ENCODE peak calls at places on chromosomes 1 and 21, in eight cellular contexts. R, V, W, L, X, Q, U and O are unnamed samples.
A peak's percentile ranks its signal among the peaks of the same experiment; 100 is the strongest.

GRCh38 chr1:34275150-34275549 is 98.4 kb downstream of the C1orf94 start:
- DNase-seq in W (no peak), R (no peak), V (no peak), L (no peak), U (no peak), Q (no peak), X (no peak), O (no peak)

GRCh38 chr1:41795205-41795762 is 123.4 kb downstream of the HIVEP3 start:
- DNase-seq in X (no peak), W (no peak), R (no peak), U (peak; percentile 76), Q (no peak), V (no peak), L (peak; percentile 70), O (no peak)

GRCh38 chr1:56967900-56968832 is 2.4 kb upstream of the C8B start:
- DNase-seq in W (no peak), Q (peak; percentile 16), R (no peak), X (peak; percentile 9), L (peak; percentile 37), V (peak; percentile 1), U (peak; percentile 36), O (no peak)

GRCh38 chr1:151832318-151832984 is 849 bp upstream of the RORC start:
- DNase-seq in L (peak; percentile 69), U (peak; percentile 88), X (no peak), W (no peak), R (peak; percentile 91), V (no peak), Q (no peak), O (no peak)

GRCh38 chr1:201503397-201504176 is 3.3 kb downstream of the CSRP1 start:
- DNase-seq in L (peak; percentile 99), Q (no peak), R (no peak), V (no peak), X (no peak), U (peak; percentile 97), W (no peak), O (no peak)

GRCh38 chr1:163650624-163651023 is 328.9 kb downstream of the NUF2 start:
- DNase-seq in W (no peak), V (no peak), R (peak; percentile 88), U (no peak), L (no peak), X (no peak), Q (no peak), O (no peak)

GRCh38 chr1:215517441-215517891 is 49.6 kb upstream of the KCTD3 start:
- DNase-seq in V (no peak), L (peak; percentile 18), X (peak; percentile 7), R (peak; percentile 5), Q (no peak), W (no peak), U (peak; percentile 77), O (no peak)

GRCh38 chr1:41357451-41358151 is 3.6 kb upstream of the FOXO6 start:
- DNase-seq in W (no peak), Q (no peak), X (no peak), U (no peak), L (no peak), V (no peak), R (peak; percentile 42), O (no peak)

GRCh38 chr1:53368314-53369033 is 40.6 kb upstream of the LRP8 start:
- DNase-seq in X (no peak), Q (no peak), V (no peak), W (no peak), R (no peak), L (no peak), U (no peak), O (no peak)

GRCh38 chr1:229095325-229095724 is 175.6 kb upstream of the RAB4A start:
- DNase-seq in V (no peak), W (no peak), X (no peak), L (no peak), U (no peak), R (no peak), Q (no peak), O (no peak)

GRCh38 chr1:77832889-77833288 is 53.4 kb downstream of the MIGA1 start:
- DNase-seq in V (no peak), L (peak; percentile 99), W (no peak), U (peak; percentile 91), R (peak; percentile 3), Q (no peak), X (no peak), O (no peak)

GRCh38 chr1:206575165-206575893 is 36.9 kb downstream of the EIF2D start:
- DNase-seq in W (peak; percentile 86), L (peak; percentile 98), X (peak; percentile 65), Q (peak; percentile 63), V (no peak), U (peak; percentile 70), R (no peak), O (no peak)

GRCh38 chr1:157311730-157312269 is 173.6 kb upstream of the ETV3 start:
- DNase-seq in V (no peak), Q (no peak), U (no peak), L (no peak), R (no peak), X (no peak), W (no peak), O (no peak)

GRCh38 chr1:96362623-96363022 is 359.0 kb upstream of the PTBP2 start:
- DNase-seq in U (peak; percentile 97), L (peak; percentile 96), W (no peak), Q (peak; percentile 1), R (no peak), X (peak; percentile 10), V (no peak), O (no peak)

GRCh38 chr1:116556289-116557006 is 14.4 kb downstream of the CD58 start:
- DNase-seq in R (no peak), U (peak; percentile 99), X (peak; percentile 82), Q (peak; percentile 95), L (peak; percentile 97), V (peak; percentile 54), W (no peak), O (peak; percentile 45)

GRCh38 chr1:21280011-21280471 is 10.2 kb downstream of the ECE1 start:
- DNase-seq in Q (no peak), V (no peak), W (peak; percentile 15), R (no peak), U (peak; percentile 51), X (no peak), L (peak; percentile 81), O (no peak)

GRCh38 chr1:59057801-59058200 is 239.1 kb upstream of the FGGY start:
- DNase-seq in V (no peak), W (no peak), U (peak; percentile 40), Q (no peak), X (no peak), R (no peak), L (no peak), O (no peak)

GRCh38 chr1:53380296-53380695 is 52.4 kb upstream of the LRP8 start:
- DNase-seq in V (no peak), L (no peak), W (no peak), U (no peak), R (no peak), Q (no peak), X (no peak), O (no peak)

GRCh38 chr21:41396452-41397107 is 29.5 kb upstream of the MX1 start:
- DNase-seq in Q (no peak), L (peak; percentile 26), X (no peak), U (peak; percentile 9), W (no peak), V (no peak), R (no peak), O (no peak)

GRCh38 chr1:160326393-160326792 is 16.7 kb downstream of the COPA start:
- DNase-seq in L (no peak), U (no peak), W (no peak), V (no peak), R (no peak), Q (no peak), X (no peak), O (no peak)

GRCh38 chr1:27971674-27972073 is 11.9 kb downstream of the XKR8 start:
- DNase-seq in Q (no peak), L (peak; percentile 53), U (peak; percentile 27), W (no peak), X (no peak), R (peak; percentile 78), V (no peak), O (no peak)

GRCh38 chr1:223248787-223249175 is 105.7 kb upstream of the TLR5 start:
- DNase-seq in U (no peak), R (no peak), L (no peak), X (peak; percentile 76), Q (no peak), V (no peak), W (peak; percentile 81), O (no peak)

GRCh38 chr21:37208056-37208705 is 59.0 kb downstream of the VPS26C start:
- DNase-seq in L (no peak), R (no peak), Q (peak; percentile 91), W (no peak), V (peak; percentile 22), U (peak; percentile 63), X (peak; percentile 69), O (no peak)

GRCh38 chr1:15786581-15786980 is 20.9 kb downstream of the UQCRHL start:
- DNase-seq in L (no peak), V (no peak), Q (no peak), X (no peak), U (peak; percentile 92), W (no peak), R (no peak), O (no peak)

GRCh38 chr1:9861371-9861770 is 37.6 kb upstream of the CLSTN1 start:
- DNase-seq in Q (peak; percentile 27), U (no peak), V (no peak), L (no peak), R (no peak), W (no peak), X (no peak), O (no peak)

GRCh38 chr1:211313392-211313791 is 13.2 kb upstream of the TRAF5 start:
- DNase-seq in L (no peak), W (no peak), U (no peak), R (no peak), X (no peak), Q (no peak), V (no peak), O (no peak)

GRCh38 chr1:230254265-230254664 is 171.9 kb downstream of the PGBD5 start:
- DNase-seq in L (no peak), V (no peak), W (no peak), Q (no peak), U (no peak), X (no peak), R (no peak), O (no peak)

GRCh38 chr1:182909578-182909977 is 43.4 kb downstream of the SHCBP1L start:
- DNase-seq in L (no peak), W (no peak), Q (no peak), R (no peak), U (no peak), X (no peak), V (no peak), O (no peak)

GRCh38 chr1:109901508-109902145 is 9.0 kb upstream of the CSF1 start:
- DNase-seq in Q (peak; percentile 34), W (no peak), R (no peak), V (peak; percentile 22), U (no peak), X (peak; percentile 33), L (no peak), O (no peak)